ENCODE peak calls at places on chromosome 21, in seven cellular contexts. G is transverse colon, T is ovary, Z is GM23338, H is GM20000, O is kidney epithelial cell, A is GM13976. R is an unnamed sample.

GRCh38 chr21:28294046-28294445 is 698.6 kb downstream of the LTN1 start:
- DNase-seq in G (no peak), T (no peak), Z (no peak), H (no peak), O (no peak), A (no peak), R (no peak)

GRCh38 chr21:25647632-25648031 is 8.6 kb downstream of the JAM2 start:
- DNase-seq in G (no peak), T (no peak), Z (no peak), H (no peak), O (no peak), A (no peak), R (no peak)

GRCh38 chr21:23480591-23481270 is 2126.6 kb downstream of the MRPL39 start:
- DNase-seq in G (no peak), T (no peak), Z (no peak), H (no peak), O (no peak), A (no peak), R (no peak)

GRCh38 chr21:9763306-9763705 is 758.1 kb upstream of the TPTE start:
- DNase-seq in G (no peak), T (no peak), Z (no peak), H (no peak), O (no peak), A (no peak), R (no peak)

GRCh38 chr21:32004281-32004680 is 131.5 kb downstream of the HUNK start:
- DNase-seq in G (no peak), T (no peak), Z (no peak), H (no peak), O (no peak), A (no peak), R (no peak)

GRCh38 chr21:25506887-25507286 is 100.4 kb downstream of the MRPL39 start:
- DNase-seq in G (no peak), T (no peak), Z (no peak), H (no peak), O (no peak), A (no peak), R (peak)

GRCh38 chr21:19850157-19850556 is 1148.1 kb upstream of the NCAM2 start:
- DNase-seq in G (no peak), T (no peak), Z (no peak), H (no peak), O (no peak), A (no peak), R (no peak)

GRCh38 chr21:35646606-35647005 is 413.7 kb downstream of the SETD4 start:
- DNase-seq in G (no peak), T (no peak), Z (no peak), H (no peak), O (no peak), A (no peak), R (no peak)

GRCh38 chr21:35204850-35205564 is 155.9 kb upstream of the RUNX1 start:
- DNase-seq in G (peak), T (peak), Z (peak), H (peak), O (no peak), A (peak), R (no peak)

GRCh38 chr21:35674895-35675470 is 385.3 kb downstream of the SETD4 start:
- DNase-seq in G (no peak), T (no peak), Z (peak), H (no peak), O (no peak), A (no peak), R (no peak)

GRCh38 chr21:25964009-25964408 is 206.6 kb downstream of the APP start:
- DNase-seq in G (no peak), T (no peak), Z (no peak), H (no peak), O (no peak), A (no peak), R (no peak)

GRCh38 chr21:8991968-8992621 is 1529.3 kb upstream of the TPTE start:
- DNase-seq in G (no peak), T (no peak), Z (no peak), H (no peak), O (no peak), A (no peak), R (peak)

GRCh38 chr21:40553781-40554180 is 293.2 kb downstream of the DSCAM start:
- DNase-seq in G (no peak), T (no peak), Z (no peak), H (no peak), O (no peak), A (no peak), R (no peak)

GRCh38 chr21:32533611-32534010 is 51.7 kb downstream of the TCP10L start:
- DNase-seq in G (no peak), T (no peak), Z (no peak), H (no peak), O (no peak), A (no peak), R (no peak)

GRCh38 chr21:31781737-31782136 is 49.8 kb upstream of the SCAF4 start:
- DNase-seq in G (no peak), T (peak), Z (no peak), H (no peak), O (no peak), A (no peak), R (no peak)

GRCh38 chr21:19853709-19854575 is 1144.3 kb upstream of the NCAM2 start:
- DNase-seq in G (no peak), T (no peak), Z (peak), H (no peak), O (no peak), A (no peak), R (no peak)

GRCh38 chr21:14545906-14546480 is at the start of gene SAMSN1:
- DNase-seq in G (peak), T (no peak), Z (no peak), H (peak), O (no peak), A (no peak), R (no peak)

GRCh38 chr21:44265734-44266270 is 4.1 kb upstream of the DNMT3L start:
- DNase-seq in G (no peak), T (no peak), Z (no peak), H (no peak), O (no peak), A (no peak), R (no peak)

GRCh38 chr21:17441370-17441769 is 71.5 kb upstream of the CXADR start:
- DNase-seq in G (peak), T (no peak), Z (peak), H (no peak), O (no peak), A (no peak), R (no peak)

GRCh38 chr21:17491716-17492414 is 21.0 kb upstream of the CXADR start:
- DNase-seq in G (no peak), T (no peak), Z (no peak), H (no peak), O (peak), A (no peak), R (peak)

GRCh38 chr21:31235671-31236450 is 108.2 kb downstream of the TIAM1 start:
- DNase-seq in G (no peak), T (no peak), Z (no peak), H (no peak), O (peak), A (no peak), R (no peak)

GRCh38 chr21:27885296-27885711 is 918.4 kb upstream of the ADAMTS5 start:
- DNase-seq in G (no peak), T (no peak), Z (no peak), H (no peak), O (no peak), A (no peak), R (no peak)

GRCh38 chr21:44049606-44050005 is 37.5 kb downstream of the TRAPPC10 start:
- DNase-seq in G (no peak), T (no peak), Z (no peak), H (no peak), O (no peak), A (no peak), R (no peak)

GRCh38 chr21:43916691-43917514 is 51.9 kb downstream of the AGPAT3 start:
- DNase-seq in G (no peak), T (no peak), Z (no peak), H (peak), O (no peak), A (peak), R (no peak)

GRCh38 chr21:20445971-20446370 is 552.2 kb upstream of the NCAM2 start:
- DNase-seq in G (no peak), T (no peak), Z (no peak), H (no peak), O (no peak), A (no peak), R (no peak)

GRCh38 chr21:31347435-31348032 is 3.5 kb upstream of the TIAM1 start:
- DNase-seq in G (no peak), T (no peak), Z (peak), H (no peak), O (no peak), A (no peak), R (no peak)

GRCh38 chr21:26148834-26149354 is 21.7 kb downstream of the APP start:
- DNase-seq in G (no peak), T (no peak), Z (peak), H (no peak), O (no peak), A (no peak), R (no peak)

GRCh38 chr21:35323947-35324346 is 274.8 kb upstream of the RUNX1 start:
- DNase-seq in G (peak), T (peak), Z (no peak), H (no peak), O (no peak), A (no peak), R (no peak)

GRCh38 chr21:45267390-45267760 is 20.3 kb downstream of the POFUT2 start:
- DNase-seq in G (no peak), T (no peak), Z (no peak), H (no peak), O (no peak), A (no peak), R (no peak)

GRCh38 chr21:45269861-45270260 is 17.8 kb downstream of the POFUT2 start:
- DNase-seq in G (peak), T (peak), Z (no peak), H (no peak), O (no peak), A (no peak), R (no peak)

GRCh38 chr21:45265721-45266517 is 21.8 kb downstream of the POFUT2 start:
- DNase-seq in G (no peak), T (peak), Z (no peak), H (no peak), O (no peak), A (no peak), R (no peak)

GRCh38 chr21:45266518-45267389 is 20.9 kb downstream of the POFUT2 start:
- DNase-seq in G (no peak), T (peak), Z (no peak), H (no peak), O (no peak), A (no peak), R (no peak)

GRCh38 chr21:45270306-45270821 is 17.3 kb downstream of the POFUT2 start:
- DNase-seq in G (peak), T (peak), Z (peak), H (no peak), O (no peak), A (no peak), R (no peak)
- TF ChIP-seq CTCF in G (no peak), T (no peak), Z (peak), H (peak), O (peak), A (no peak), R (peak)

DNA sequence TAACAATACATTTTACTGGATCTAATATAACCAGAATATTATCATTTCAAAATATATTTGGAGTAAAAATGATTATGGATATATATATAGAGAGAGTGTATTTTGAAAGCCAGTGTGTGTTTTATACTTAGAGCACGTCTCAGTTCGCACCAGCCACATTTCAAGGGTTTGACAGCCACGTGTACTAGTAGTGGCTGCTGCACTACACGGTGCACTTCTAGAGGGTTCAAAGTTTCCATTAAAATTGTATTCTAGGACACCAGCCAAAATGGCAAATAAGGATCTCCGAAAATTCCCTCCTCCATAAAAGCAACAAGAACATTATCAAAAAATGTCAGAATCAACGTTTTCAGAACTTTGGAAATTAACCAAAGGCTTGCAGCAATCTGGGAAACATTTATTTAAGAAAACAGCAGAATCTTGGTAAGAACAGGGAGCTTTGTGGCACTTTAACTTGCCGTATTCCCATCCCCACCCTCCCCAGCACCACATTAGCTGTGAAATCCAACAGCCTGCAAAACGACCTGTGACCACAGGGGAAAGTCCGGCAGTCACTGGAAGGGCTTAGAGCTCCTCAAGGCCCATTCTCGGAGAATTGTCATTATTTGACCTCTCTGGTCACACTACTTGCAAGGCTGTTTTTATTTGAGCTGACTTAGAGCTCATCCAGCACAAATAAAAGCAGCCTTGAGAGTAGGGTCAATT is 33.5 kb upstream of the MRPS6 start:
- DNase-seq in G (no peak), T (no peak), Z (peak), H (no peak), O (no peak), A (no peak), R (no peak)
- TF ChIP-seq CTCF in G (no peak), T (no peak), Z (no peak), H (no peak), O (no peak), A (no peak), R (no peak)

GRCh38 chr21:38833122-38833521 is 27.4 kb downstream of the ETS2 start:
- DNase-seq in G (no peak), T (no peak), Z (no peak), H (no peak), O (no peak), A (no peak), R (no peak)
- TF ChIP-seq CTCF in G (no peak), T (no peak), Z (peak), H (no peak), O (no peak), A (no peak), R (no peak)

GRCh38 chr21:37079211-37079824 is 6.3 kb downstream of the TTC3 start:
- DNase-seq in G (no peak), T (no peak), Z (peak), H (no peak), O (no peak), A (no peak), R (no peak)
- TF ChIP-seq CTCF in G (peak), T (no peak), Z (peak), H (no peak), O (no peak), A (peak), R (peak)

DNA sequence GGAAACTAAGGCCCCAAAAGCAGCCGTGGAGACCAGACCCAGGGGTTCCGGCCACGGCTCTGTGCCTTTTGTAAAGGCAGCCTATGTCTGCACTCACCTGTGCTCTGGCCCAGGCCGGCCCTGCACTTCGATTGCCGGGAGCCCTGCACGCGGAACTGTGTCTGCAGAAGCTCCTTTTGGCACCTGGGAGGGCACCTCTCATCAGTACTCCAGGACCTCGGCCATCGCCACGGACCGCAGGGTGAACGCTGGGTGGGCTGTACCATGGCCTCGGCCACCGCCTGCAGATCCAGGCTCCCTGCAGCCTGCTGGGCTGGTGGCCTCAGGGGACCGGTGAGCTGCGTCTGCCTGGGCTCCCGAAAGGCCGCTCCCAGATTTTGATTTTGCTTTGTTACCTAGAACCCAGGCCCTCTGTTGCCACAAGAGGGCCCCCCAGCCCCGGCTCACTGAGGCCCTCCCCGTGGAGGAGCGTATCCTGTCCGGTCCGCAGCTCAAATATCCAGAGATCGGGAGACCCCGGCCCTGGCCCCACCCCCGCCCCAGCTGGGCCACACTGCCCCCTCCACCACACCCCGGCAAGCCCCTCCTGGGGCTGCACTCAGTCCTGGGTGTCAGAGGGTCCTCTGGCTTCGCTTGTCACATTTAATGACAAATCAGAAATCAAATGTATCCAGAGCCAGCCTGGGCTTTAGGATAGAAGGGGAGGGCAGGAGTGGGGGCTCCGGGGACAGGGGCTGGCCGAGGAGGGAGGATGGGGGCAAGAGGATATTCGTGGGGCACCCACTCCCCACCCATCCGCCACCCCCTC is 60.2 kb upstream of the PDE9A start:
- DNase-seq in G (peak), T (peak), Z (peak), H (peak), O (no peak), A (peak), R (no peak)
- TF ChIP-seq CTCF in G (peak), T (peak), Z (peak), H (peak), O (peak), A (peak), R (peak)

GRCh38 chr21:21690068-21690665 is 692.0 kb downstream of the NCAM2 start:
- DNase-seq in G (no peak), T (no peak), Z (no peak), H (no peak), O (no peak), A (no peak), R (no peak)

GRCh38 chr21:21688877-21689276 is 690.7 kb downstream of the NCAM2 start:
- DNase-seq in G (no peak), T (no peak), Z (peak), H (no peak), O (no peak), A (no peak), R (no peak)
- TF ChIP-seq CTCF in G (no peak), T (no peak), Z (peak), H (no peak), O (peak), A (no peak), R (peak)

R was measured in Panc1.